ENCODE peak calls at places on chromosomes 16 and 17, in seven cellular contexts. Y is CD8-positive, alpha-beta T cell; V is heart left ventricle; J is left lung; X is cardiac muscle cell; Q is upper lobe of left lung; W is CD4-positive, CD25-positive, alpha-beta regulatory T cell. I is an unnamed sample.

GRCh38 chr16:27290582-27290981 is 22.0 kb upstream of the NSMCE1 start:
- DNase-seq in W (no peak), J (no peak), Q (no peak), Y (no peak), X (no peak), V (no peak), I (no peak)

GRCh38 chr17:10843806-10844205 is 5.9 kb upstream of the PIRT start:
- DNase-seq in X (peak), Y (no peak), Q (no peak), W (no peak), J (no peak), V (no peak), I (no peak)

GRCh38 chr17:44968225-44969143 is at the start of gene C1QL1:
- DNase-seq in Q (peak), W (peak), X (peak), Y (peak), J (peak), V (peak), I (peak)

GRCh38 chr17:8957721-8958120 is 7.8 kb downstream of the PIK3R5 start:
- DNase-seq in W (no peak), Q (no peak), J (no peak), V (no peak), X (no peak), Y (no peak), I (no peak)

GRCh38 chr17:60606036-60606435 is 6.0 kb downstream of the PPM1D start:
- DNase-seq in J (no peak), X (no peak), W (no peak), V (no peak), Y (no peak), Q (no peak), I (no peak)

GRCh38 chr17:77107506-77108433 is 33.0 kb upstream of the SEC14L1 start:
- DNase-seq in W (peak), J (no peak), Y (peak), Q (no peak), X (no peak), V (no peak), I (no peak)

GRCh38 chr16:89054261-89054661 is 39.4 kb upstream of the ACSF3 start:
- DNase-seq in Y (no peak), V (no peak), X (no peak), J (peak), Q (peak), W (no peak), I (no peak)

GRCh38 chr17:27256225-27257030 is 37.5 kb upstream of the WSB1 start:
- DNase-seq in Q (no peak), Y (no peak), W (no peak), J (no peak), V (no peak), X (no peak), I (no peak)

GRCh38 chr16:53282975-53283946 is 151.0 kb upstream of the RBL2 start:
- DNase-seq in X (peak), W (peak), J (no peak), Q (no peak), Y (no peak), V (no peak), I (no peak)

GRCh38 chr17:33493566-33493965 is 200.5 kb upstream of the ASIC2 start:
- DNase-seq in Q (no peak), Y (no peak), X (no peak), J (no peak), W (no peak), V (no peak), I (no peak)

GRCh38 chr17:49397586-49397985 is 17.1 kb downstream of the PHB1 start:
- DNase-seq in Y (no peak), X (no peak), W (no peak), J (no peak), Q (no peak), V (no peak), I (no peak)

GRCh38 chr17:7852262-7852670 is 2.6 kb upstream of the TMEM88 start:
- DNase-seq in J (no peak), V (no peak), Y (no peak), W (no peak), X (no peak), Q (no peak), I (peak)

GRCh38 chr16:81885976-81886586 is 107.0 kb downstream of the PLCG2 start:
- DNase-seq in X (peak), V (no peak), Q (no peak), J (no peak), Y (no peak), W (peak), I (no peak)

GRCh38 chr16:62041401-62041800 is 5.2 kb upstream of the CDH8 start:
- DNase-seq in Y (no peak), V (no peak), W (no peak), J (no peak), Q (no peak), X (peak), I (no peak)

GRCh38 chr16:84735846-84736586 is 36.2 kb downstream of the USP10 start:
- DNase-seq in V (peak), Q (no peak), Y (no peak), W (peak), X (no peak), J (no peak), I (no peak)

GRCh38 chr16:79608976-79609375 is 8.4 kb upstream of the MAF start:
- DNase-seq in J (no peak), Y (no peak), W (no peak), X (no peak), V (no peak), Q (no peak), I (no peak)

GRCh38 chr17:36127199-36127881 is 23.7 kb downstream of the CCL4 start:
- DNase-seq in W (no peak), X (no peak), Q (no peak), Y (no peak), V (no peak), J (no peak), I (no peak)

GRCh38 chr17:17540278-17540906 is 44.2 kb upstream of the RASD1 start:
- DNase-seq in V (peak), W (no peak), Y (no peak), J (peak), X (peak), Q (peak), I (peak)

GRCh38 chr16:1244881-1245280 is 4.4 kb downstream of the TPSAB1 start:
- DNase-seq in Q (peak), X (no peak), J (no peak), W (peak), V (no peak), Y (no peak), I (no peak)

GRCh38 chr16:73047536-73048291 is at the start of gene ZFHX3:
- DNase-seq in Q (peak), J (peak), W (no peak), Y (no peak), V (peak), X (peak), I (peak)

GRCh38 chr17:59618894-59619312 is 792 bp upstream of the CLTC start:
- DNase-seq in V (no peak), J (no peak), Q (no peak), X (peak), W (no peak), Y (no peak), I (no peak)

GRCh38 chr16:10619271-10619849 is 39.0 kb upstream of the EMP2 start:
- DNase-seq in J (peak), X (no peak), V (peak), W (peak), Y (no peak), Q (peak), I (no peak)

GRCh38 chr16:2091722-2092620 is 43.7 kb downstream of the PKD1 start:
- DNase-seq in Q (peak), V (no peak), J (no peak), X (no peak), Y (no peak), W (no peak), I (no peak)

GRCh38 chr17:79933863-79934652 is 94.8 kb upstream of the CBX4 start:
- DNase-seq in X (no peak), W (peak), Y (no peak), V (no peak), J (peak), Q (peak), I (peak)

GRCh38 chr17:49676276-49676868 is 1.5 kb downstream of the SPOP start:
- DNase-seq in V (no peak), Y (no peak), W (peak), J (no peak), Q (no peak), X (no peak), I (no peak)

GRCh38 chr16:31876955-31877828 is 3.6 kb downstream of the ZNF267 start:
- DNase-seq in W (peak), X (no peak), Q (no peak), Y (no peak), J (no peak), V (no peak), I (no peak)

GRCh38 chr17:34817252-34817651 is 144.0 kb downstream of the CCT6B start:
- DNase-seq in W (no peak), Y (no peak), Q (no peak), V (no peak), X (no peak), J (no peak), I (no peak)

GRCh38 chr17:7632492-7632894 is 2.6 kb downstream of the SHBG start:
- DNase-seq in Y (no peak), J (no peak), X (peak), Q (no peak), W (peak), V (no peak), I (no peak)

GRCh38 chr16:79651363-79651762 is 50.8 kb upstream of the MAF start:
- DNase-seq in V (peak), Q (no peak), W (no peak), X (no peak), Y (no peak), J (peak), I (no peak)

DNA sequence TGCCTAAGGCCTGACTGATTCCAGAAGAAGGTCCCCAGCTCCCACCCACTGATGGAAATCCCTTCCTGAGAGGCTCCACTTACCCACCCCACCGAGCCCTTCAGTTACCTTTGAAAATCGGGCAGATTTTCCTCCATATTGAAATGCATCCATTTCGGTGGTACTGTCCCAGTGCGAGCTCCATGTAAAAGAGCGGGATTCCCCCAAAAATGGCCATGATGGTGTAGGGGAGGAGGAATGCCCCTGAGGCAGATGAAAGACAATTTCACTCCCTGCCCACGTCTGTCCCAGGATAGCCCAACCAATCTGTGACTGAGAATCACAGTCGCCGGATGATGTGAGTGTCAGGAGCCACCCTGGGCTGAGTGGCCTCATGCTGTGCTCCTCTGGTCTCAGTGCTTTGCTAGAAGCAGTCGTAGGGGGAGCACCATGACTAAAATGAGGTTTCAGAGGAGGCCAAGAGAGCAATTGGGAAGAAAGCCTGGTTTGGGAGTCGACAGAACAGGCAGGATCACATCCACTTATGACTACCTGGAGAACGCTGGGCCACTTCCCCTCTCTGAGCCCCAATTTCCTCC is 16.7 kb downstream of the SLC6A4 start:
- DNase-seq in W (no peak), V (no peak), X (no peak), Y (no peak), J (no peak), Q (no peak), I (no peak)
- H3K27ac ChIP-seq in W (no peak), V (no peak), X (no peak), Y (no peak), J (no peak), Q (no peak), I (no peak)

GRCh38 chr16:23857256-23857891 is 21.6 kb downstream of the PRKCB start:
- DNase-seq in X (peak), Y (no peak), J (no peak), W (no peak), V (no peak), Q (no peak), I (no peak)
- H3K4me3 ChIP-seq in X (no peak), Y (no peak), J (no peak), W (no peak), V (no peak), Q (no peak), I (no peak)

GRCh38 chr16:66742409-66742808 is 9.0 kb downstream of the DYNC1LI2 start:
- DNase-seq in Y (no peak), Q (no peak), W (no peak), J (no peak), X (no peak), V (no peak), I (no peak)
- H3K27ac ChIP-seq in Y (no peak), Q (peak), W (no peak), J (peak), X (no peak), V (peak), I (peak)

GRCh38 chr17:73632513-73632912 is 11.7 kb downstream of the SDK2 start:
- DNase-seq in Q (no peak), W (no peak), X (no peak), J (no peak), Y (no peak), V (no peak), I (no peak)

GRCh38 chr17:73628642-73629552 is 15.3 kb downstream of the SDK2 start:
- DNase-seq in Q (no peak), X (no peak), W (no peak), Y (no peak), V (no peak), J (no peak), I (no peak)

GRCh38 chr17:73630531-73630930 is 13.7 kb downstream of the SDK2 start:
- DNase-seq in Q (no peak), W (no peak), Y (no peak), X (no peak), J (no peak), V (no peak), I (no peak)

GRCh38 chr17:73633736-73634135 is 10.5 kb downstream of the SDK2 start:
- DNase-seq in V (no peak), J (no peak), Q (no peak), Y (no peak), X (no peak), W (no peak), I (no peak)

GRCh38 chr17:73630957-73631595 is 13.2 kb downstream of the SDK2 start:
- DNase-seq in V (no peak), J (no peak), X (no peak), Q (peak), Y (no peak), W (no peak), I (no peak)
- H3K4me3 ChIP-seq in V (no peak), J (no peak), X (no peak), Q (no peak), Y (no peak), W (no peak), I (no peak)

DNA sequence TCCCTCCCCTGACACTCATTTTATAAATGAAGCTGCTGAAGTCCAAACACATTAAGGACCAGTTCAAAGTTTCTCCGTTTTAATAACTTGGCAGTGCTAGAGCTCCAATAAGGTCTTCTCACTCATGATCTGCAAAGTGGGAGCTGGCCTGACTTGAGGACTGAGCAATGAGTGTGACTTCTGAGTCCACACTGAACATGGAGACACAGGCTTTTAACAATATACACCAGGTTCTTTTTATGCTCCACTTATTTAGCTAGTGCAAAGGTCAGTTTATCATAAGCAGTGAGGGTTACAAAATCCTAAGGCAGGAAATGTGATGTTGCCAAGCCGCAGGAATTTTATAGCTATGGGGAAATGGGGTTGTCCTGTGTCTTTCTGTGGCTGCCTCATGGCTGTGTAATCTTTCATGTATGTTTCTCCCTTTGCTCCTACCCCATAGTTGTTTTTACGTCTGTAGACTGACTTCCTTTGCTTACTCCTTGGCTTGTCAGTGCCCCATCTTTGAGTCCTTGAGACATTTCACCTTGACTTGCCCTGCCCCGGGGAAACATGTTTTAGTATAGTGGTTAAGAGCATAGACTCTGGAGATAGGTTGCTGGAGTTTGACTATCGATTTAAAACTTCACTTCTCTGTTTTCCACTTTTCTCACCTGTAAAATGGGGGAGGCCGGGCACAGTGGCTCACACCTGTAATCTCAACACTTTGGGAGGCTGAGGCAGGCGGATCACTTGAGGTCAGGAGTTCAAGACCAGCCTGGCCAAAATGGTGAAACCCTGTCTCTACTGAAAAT is 12.2 kb upstream of the MMD start:
- DNase-seq in J (no peak), Q (no peak), Y (no peak), W (no peak), X (no peak), V (no peak), I (no peak)
- H3K27ac ChIP-seq in J (peak), Q (peak), Y (no peak), W (no peak), X (no peak), V (no peak), I (peak)

GRCh38 chr16:4038448-4038847 is 77.8 kb downstream of the ADCY9 start:
- DNase-seq in Y (no peak), X (no peak), W (no peak), J (no peak), V (no peak), Q (no peak), I (no peak)
- H3K4me3 ChIP-seq in Y (no peak), X (no peak), W (no peak), J (no peak), V (no peak), Q (no peak), I (no peak)

GRCh38 chr17:19348081-19348650 is 14.4 kb downstream of the B9D1 start:
- DNase-seq in J (no peak), Y (no peak), Q (no peak), V (no peak), X (no peak), W (no peak), I (no peak)

GRCh38 chr17:19345486-19346350 is 16.8 kb downstream of the B9D1 start:
- DNase-seq in V (no peak), Y (no peak), J (peak), X (no peak), Q (no peak), W (no peak), I (no peak)

GRCh38 chr17:19346351-19347255 is 15.9 kb downstream of the B9D1 start:
- DNase-seq in Y (no peak), Q (no peak), V (peak), J (peak), X (no peak), W (no peak), I (peak)

GRCh38 chr17:19348806-19349205 is 13.7 kb downstream of the B9D1 start:
- DNase-seq in Q (no peak), X (no peak), J (no peak), V (no peak), W (no peak), Y (no peak), I (no peak)

GRCh38 chr17:19347323-19348080 is 15.0 kb downstream of the B9D1 start:
- DNase-seq in X (no peak), Y (no peak), J (peak), V (no peak), Q (no peak), W (no peak), I (no peak)
- H3K27ac ChIP-seq in X (no peak), Y (no peak), J (no peak), V (peak), Q (no peak), W (no peak), I (no peak)

GRCh38 chr17:42180922-42181850 is at the start of gene KCNH4:
- DNase-seq in Q (peak), X (peak), W (peak), Y (peak), J (peak), V (peak), I (peak)
- H3K4me3 ChIP-seq in Q (no peak), X (peak), W (peak), Y (peak), J (peak), V (peak), I (no peak)

GRCh38 chr17:28908640-28909098 is 5.8 kb upstream of the DHRS13 start:
- DNase-seq in X (no peak), Q (no peak), J (no peak), V (no peak), W (no peak), Y (no peak), I (no peak)
- H3K27ac ChIP-seq in X (no peak), Q (peak), J (peak), V (no peak), W (no peak), Y (no peak), I (no peak)

I was measured in kidney.